ENCODE peak calls at places on chromosomes 3 and 15, in ten cellular contexts. K is pancreas; H is A172; F is fibroblast of lung; J is stimulated activated CD4-positive, alpha-beta T cell treated with anti-CD3 and anti-CD28 coated beads, Interleukin-12 subunit alpha, Interleukin-12 subunit beta, amount 100 ng/mL, for 48 hours; S is right atrium auricular region; N is activated B cell treated with CpG ODN at 0.5 μM for 24 hours; U is activated T-cell treated with anti-CD3 and anti-CD28 coated beads for 1 hour; M is hypothalamus; R is effector CD4-positive, alpha-beta T cell. Q is an unnamed sample.

GRCh38 chr3:81302045-81302444 is 459.4 kb downstream of the GBE1 start:
- DNase-seq in K (no peak), H (peak; percentile 39), F (peak; percentile 50), J (peak; percentile 1), S (no peak), N (no peak), U (no peak), M (no peak), R (no peak), Q (peak; percentile 3)

GRCh38 chr15:69145694-69146492 is 14.5 kb upstream of the GLCE start:
- DNase-seq in K (no peak), H (no peak), F (peak; percentile 47), J (no peak), S (no peak), N (no peak), U (no peak), M (no peak), R (no peak), Q (peak; percentile 62)

GRCh38 chr15:50487287-50487686 is 59.2 kb downstream of the USP50 start:
- DNase-seq in K (no peak), H (no peak), F (no peak), J (peak; percentile 5), S (no peak), N (no peak), U (no peak), M (no peak), R (no peak), Q (no peak)

GRCh38 chr15:98547741-98548166 is 100.6 kb upstream of the IGF1R start:
- DNase-seq in K (no peak), H (no peak), F (no peak), J (no peak), S (peak; percentile 61), N (no peak), U (no peak), M (no peak), R (no peak), Q (no peak)

GRCh38 chr3:32951410-32951811 is at the start of gene CCR4:
- DNase-seq in K (no peak), H (no peak), F (no peak), J (no peak), S (no peak), N (no peak), U (no peak), M (no peak), R (peak; percentile 47), Q (no peak)

GRCh38 chr3:94162700-94163099 is 99.8 kb downstream of the NSUN3 start:
- DNase-seq in K (no peak), H (peak; percentile 98), F (peak; percentile 81), J (no peak), S (no peak), N (no peak), U (no peak), M (no peak), R (no peak), Q (no peak)

GRCh38 chr3:6803652-6804051 is 57.3 kb upstream of the GRM7 start:
- DNase-seq in K (no peak), H (no peak), F (no peak), J (no peak), S (no peak), N (no peak), U (no peak), M (no peak), R (no peak), Q (no peak)

GRCh38 chr3:134317106-134317947 is 56.9 kb downstream of the AMOTL2 start:
- DNase-seq in K (no peak), H (peak; percentile 94), F (peak; percentile 64), J (no peak), S (peak; percentile 52), N (no peak), U (no peak), M (no peak), R (no peak), Q (no peak)

GRCh38 chr15:61169904-61170695 is 59.0 kb downstream of the RORA start:
- DNase-seq in K (no peak), H (no peak), F (no peak), J (peak; percentile 5), S (no peak), N (no peak), U (no peak), M (no peak), R (no peak), Q (no peak)

GRCh38 chr3:129868912-129869311 is 24.6 kb downstream of the TMCC1 start:
- DNase-seq in K (no peak), H (no peak), F (no peak), J (no peak), S (no peak), N (no peak), U (no peak), M (no peak), R (no peak), Q (no peak)

GRCh38 chr15:43218908-43219706 is 1.7 kb downstream of the EPB42 start:
- DNase-seq in K (no peak), H (no peak), F (peak; percentile 32), J (no peak), S (no peak), N (no peak), U (no peak), M (no peak), R (no peak), Q (no peak)

GRCh38 chr15:91100561-91101355 is 701 bp downstream of the SV2B start:
- DNase-seq in K (no peak), H (no peak), F (peak; percentile 6), J (no peak), S (no peak), N (no peak), U (no peak), M (no peak), R (no peak), Q (no peak)

GRCh38 chr3:52651592-52651991 is 34.1 kb downstream of the PBRM1 start:
- DNase-seq in K (no peak), H (no peak), F (no peak), J (no peak), S (no peak), N (no peak), U (no peak), M (no peak), R (no peak), Q (no peak)

GRCh38 chr15:62940359-62940754 is 102.2 kb upstream of the TPM1 start:
- DNase-seq in K (no peak), H (no peak), F (no peak), J (no peak), S (no peak), N (no peak), U (no peak), M (no peak), R (no peak), Q (no peak)

GRCh38 chr3:52339612-52340011 is 23.5 kb downstream of the DNAH1 start:
- DNase-seq in K (no peak), H (peak; percentile 77), F (peak; percentile 75), J (peak; percentile 67), S (no peak), N (no peak), U (peak; percentile 9), M (no peak), R (peak; percentile 47), Q (peak; percentile 80)

GRCh38 chr15:69540622-69541021 is 88.0 kb downstream of the RPLP1 start:
- DNase-seq in K (no peak), H (no peak), F (no peak), J (no peak), S (no peak), N (no peak), U (no peak), M (no peak), R (no peak), Q (no peak)

GRCh38 chr3:10757021-10757820 is 58.8 kb upstream of the SLC6A11 start:
- DNase-seq in K (no peak), H (peak; percentile 91), F (peak; percentile 65), J (no peak), S (no peak), N (no peak), U (no peak), M (no peak), R (no peak), Q (no peak)

GRCh38 chr15:91857224-91857585 is 3.7 kb downstream of the SLCO3A1 start:
- DNase-seq in K (no peak), H (no peak), F (no peak), J (no peak), S (no peak), N (no peak), U (no peak), M (no peak), R (no peak), Q (no peak)

GRCh38 chr3:10268116-10268515 is 19.9 kb downstream of the TATDN2 start:
- DNase-seq in K (no peak), H (no peak), F (no peak), J (no peak), S (no peak), N (no peak), U (no peak), M (no peak), R (no peak), Q (no peak)

GRCh38 chr15:28132524-28133275 is 33.6 kb upstream of the OCA2 start:
- DNase-seq in K (no peak), H (peak; percentile 5), F (peak; percentile 70), J (no peak), S (peak; percentile 55), N (no peak), U (no peak), M (no peak), R (no peak), Q (no peak)

GRCh38 chr3:128605091-128606046 is 45.2 kb downstream of the RPN1 start:
- DNase-seq in K (no peak), H (no peak), F (no peak), J (no peak), S (no peak), N (no peak), U (no peak), M (no peak), R (no peak), Q (no peak)

GRCh38 chr15:78739996-78740903 is 71.0 kb downstream of the ADAMTS7 start:
- DNase-seq in K (peak; percentile 88), H (peak; percentile 71), F (no peak), J (peak; percentile 62), S (peak; percentile 55), N (no peak), U (peak; percentile 19), M (no peak), R (no peak), Q (no peak)

GRCh38 chr3:147318900-147319299 is 87.4 kb downstream of the ZIC4 start:
- DNase-seq in K (no peak), H (no peak), F (no peak), J (no peak), S (no peak), N (no peak), U (no peak), M (no peak), R (no peak), Q (no peak)

GRCh38 chr3:190279690-190280089 is 42.6 kb downstream of the CLDN1 start:
- DNase-seq in K (no peak), H (no peak), F (no peak), J (no peak), S (no peak), N (no peak), U (no peak), M (no peak), R (no peak), Q (no peak)

GRCh38 chr3:180280601-180281000 is 243.9 kb upstream of the PEX5L start:
- DNase-seq in K (no peak), H (no peak), F (peak; percentile 60), J (no peak), S (no peak), N (no peak), U (no peak), M (no peak), R (no peak), Q (no peak)

GRCh38 chr3:192090586-192090985 is 629.6 kb downstream of the PYDC2 start:
- DNase-seq in K (no peak), H (peak; percentile 8), F (peak; percentile 7), J (no peak), S (no peak), N (no peak), U (no peak), M (no peak), R (no peak), Q (no peak)

GRCh38 chr15:49490963-49491362 is 67.9 kb downstream of the FGF7 start:
- DNase-seq in K (no peak), H (no peak), F (no peak), J (no peak), S (no peak), N (no peak), U (no peak), M (no peak), R (no peak), Q (no peak)

GRCh38 chr3:39753361-39753760 is 56.0 kb upstream of the MYRIP start:
- DNase-seq in K (no peak), H (no peak), F (no peak), J (no peak), S (no peak), N (no peak), U (no peak), M (no peak), R (no peak), Q (no peak)

Q was measured in hippocampal formation.